ENCODE peak calls at places on chromosomes 6 and 20, in ten cellular contexts. N, D, X, G, E, P, T, A, V and J are unnamed samples.

GRCh38 chr6:3797231-3798200 is 46.0 kb upstream of the PXDC1 start:
- DNase-seq in N (no peak), D (peak; percentile 31), X (peak; percentile 63), G (no peak), E (no peak), P (peak; percentile 79), T (no peak), A (no peak), V (peak; percentile 91), J (peak; percentile 52)

GRCh38 chr6:32113386-32114352 is 4.5 kb upstream of the TNXB start:
- DNase-seq in N (no peak), D (peak; percentile 46), X (no peak), G (peak; percentile 64), E (no peak), P (peak; percentile 94), T (peak; percentile 82), A (peak; percentile 79), V (peak; percentile 96), J (peak; percentile 81)

GRCh38 chr6:164247106-164247505 is 832.6 kb downstream of the QKI start:
- DNase-seq in N (no peak), D (no peak), X (no peak), G (no peak), E (no peak), P (no peak), T (no peak), A (no peak), V (peak; percentile 52), J (peak; percentile 66)

GRCh38 chr20:60040471-60041162 is 82.4 kb downstream of the CDH26 start:
- DNase-seq in N (no peak), D (no peak), X (no peak), G (no peak), E (no peak), P (no peak), T (no peak), A (no peak), V (no peak), J (no peak)

GRCh38 chr6:20707166-20707485 is 172.9 kb downstream of the CDKAL1 start:
- DNase-seq in N (no peak), D (no peak), X (no peak), G (no peak), E (no peak), P (no peak), T (no peak), A (no peak), V (no peak), J (no peak)

GRCh38 chr20:40882173-40882572 is 146.4 kb upstream of the TOP1 start:
- DNase-seq in N (no peak), D (no peak), X (no peak), G (no peak), E (no peak), P (no peak), T (no peak), A (no peak), V (no peak), J (no peak)

GRCh38 chr6:106056060-106056737 is 29.9 kb upstream of the PRDM1 start:
- DNase-seq in N (no peak), D (no peak), X (no peak), G (no peak), E (no peak), P (no peak), T (no peak), A (no peak), V (no peak), J (no peak)

GRCh38 chr6:71412559-71412958 is 123.9 kb downstream of the OGFRL1 start:
- DNase-seq in N (no peak), D (no peak), X (no peak), G (no peak), E (no peak), P (peak; percentile 51), T (no peak), A (no peak), V (no peak), J (no peak)

GRCh38 chr6:95848717-95849116 is 167.1 kb upstream of the FUT9 start:
- DNase-seq in N (no peak), D (no peak), X (no peak), G (no peak), E (no peak), P (no peak), T (no peak), A (no peak), V (no peak), J (no peak)

GRCh38 chr20:56422824-56423189 is 10.7 kb downstream of the CASS4 start:
- DNase-seq in N (no peak), D (no peak), X (no peak), G (peak; percentile 54), E (no peak), P (peak; percentile 33), T (no peak), A (no peak), V (no peak), J (no peak)

GRCh38 chr6:167094436-167094819 is 28.5 kb upstream of the CCR6 start:
- DNase-seq in N (no peak), D (no peak), X (no peak), G (no peak), E (no peak), P (no peak), T (no peak), A (no peak), V (no peak), J (no peak)

GRCh38 chr6:167094820-167095637 is 27.9 kb upstream of the CCR6 start:
- DNase-seq in N (peak; percentile 94), D (no peak), X (no peak), G (no peak), E (no peak), P (no peak), T (no peak), A (no peak), V (no peak), J (no peak)

GRCh38 chr6:167093406-167093921 is 29.4 kb upstream of the CCR6 start:
- DNase-seq in N (no peak), D (no peak), X (no peak), G (no peak), E (no peak), P (no peak), T (no peak), A (no peak), V (no peak), J (no peak)

GRCh38 chr6:167092672-167093339 is 30.1 kb upstream of the CCR6 start:
- DNase-seq in N (no peak), D (no peak), X (no peak), G (no peak), E (no peak), P (no peak), T (no peak), A (no peak), V (no peak), J (no peak)

GRCh38 chr6:167093922-167094432 is 28.9 kb upstream of the CCR6 start:
- DNase-seq in N (peak; percentile 90), D (no peak), X (no peak), G (no peak), E (no peak), P (no peak), T (no peak), A (no peak), V (no peak), J (no peak)
- H3K4me3 ChIP-seq in N (peak overlapping the region; percentile 70), D (no peak overlapping the region), X (no peak overlapping the region), G (no peak overlapping the region), E (no peak overlapping the region), P (no peak overlapping the region), T (no peak overlapping the region), A (peak overlapping the region; percentile 25), V (no peak overlapping the region), J (no peak overlapping the region)

DNA sequence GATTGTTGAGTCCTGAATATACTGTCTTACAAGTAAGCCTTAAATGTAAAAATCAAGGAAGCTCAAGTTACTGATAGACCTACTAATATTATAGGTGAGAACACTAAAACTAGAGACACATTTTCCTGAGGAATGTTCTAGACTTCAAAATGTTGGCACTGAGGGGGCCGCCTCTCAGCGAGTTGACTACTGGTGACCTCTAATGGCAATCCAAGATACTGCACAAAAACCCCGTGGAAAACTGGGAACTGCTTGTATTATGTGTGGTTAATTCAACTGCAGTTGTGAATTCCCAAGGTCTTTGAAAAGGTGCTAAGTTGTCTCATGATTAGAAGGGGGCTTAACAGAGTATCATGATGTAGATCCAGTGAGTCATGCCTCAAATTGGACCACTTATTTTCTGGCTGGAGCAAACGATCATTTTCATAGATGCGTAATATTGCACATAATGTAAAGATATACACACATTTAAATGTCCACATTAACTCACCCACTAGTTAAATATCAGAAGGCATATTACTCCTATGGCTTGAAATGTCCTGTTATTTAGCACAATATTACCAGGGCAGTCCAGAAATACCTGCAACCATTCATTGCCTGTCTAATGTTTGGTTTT is 336.2 kb downstream of the FOXA2 start:
- DNase-seq in N (no peak), D (no peak), X (peak; percentile 16), G (no peak), E (no peak), P (no peak), T (no peak), A (no peak), V (no peak), J (no peak)
- TF ChIP-seq CTCF in N (peak; percentile 59), D (peak; percentile 29), X (peak; percentile 66), G (peak; percentile 53), E (peak; percentile 62), P (peak; percentile 30), T (peak; percentile 26), A (peak; percentile 36), V (peak; percentile 61), J (peak; percentile 38)

GRCh38 chr20:3784226-3784853 is 2.2 kb downstream of the CENPB start:
- DNase-seq in N (no peak), D (no peak), X (no peak), G (no peak), E (no peak), P (no peak), T (no peak), A (peak; percentile 47), V (no peak), J (no peak)
- H3K4me3 ChIP-seq in N (no peak overlapping the region), D (peak overlapping the region; percentile 80), X (peak overlapping the region; percentile 73), G (no peak overlapping the region), E (no peak overlapping the region), P (no peak overlapping the region), T (no peak overlapping the region), A (peak overlapping the region; percentile 83), V (peak overlapping the region; percentile 80), J (peak overlapping the region; percentile 76)

GRCh38 chr6:73964455-73964854 is 268.5 kb downstream of the CD109 start:
- DNase-seq in N (no peak), D (no peak), X (no peak), G (no peak), E (no peak), P (no peak), T (no peak), A (no peak), V (no peak), J (no peak)

GRCh38 chr6:73965408-73966145 is 269.6 kb downstream of the CD109 start:
- DNase-seq in N (no peak), D (no peak), X (no peak), G (no peak), E (no peak), P (no peak), T (no peak), A (no peak), V (no peak), J (no peak)

GRCh38 chr6:73968358-73968757 is 272.4 kb downstream of the CD109 start:
- DNase-seq in N (no peak), D (no peak), X (no peak), G (no peak), E (no peak), P (peak; percentile 35), T (no peak), A (no peak), V (no peak), J (no peak)

GRCh38 chr6:73969982-73970960 is 274.3 kb downstream of the CD109 start:
- DNase-seq in N (no peak), D (no peak), X (peak; percentile 73), G (peak; percentile 12), E (peak; percentile 74), P (peak; percentile 67), T (no peak), A (no peak), V (peak; percentile 77), J (peak; percentile 46)
- TF ChIP-seq CTCF in N (peak; percentile 30), D (peak; percentile 47), X (peak; percentile 75), G (peak; percentile 48), E (peak; percentile 84), P (peak; percentile 75), T (peak; percentile 24), A (peak; percentile 41), V (peak; percentile 73), J (peak; percentile 62)